ENCODE peak calls at places on chromosomes 2 and 18, in eight cellular contexts. One of them, this sample, is unnamed.

GRCh38 chr18:32308493-32309120 is 118.8 kb downstream of the MEP1B start:
- DNase-seq in NCI-H1105: no peak
- DNase-seq in fibroblast of gingiva: peak; percentile 71
- DNase-seq in HCEC 1CT: peak; percentile 88
- DNase-seq in Right ventricle myocardium superior: no peak
- DNase-seq in stimulated activated naive CD4-positive, alpha-beta T cell: no peak
- DNase-seq in activated CD8-positive, alpha-beta memory T cell treated with anti-CD3 and anti-CD28 coated beads, Interleukin-2, amount 50 U/mL, for 4 hours: no peak
- DNase-seq in Karpas-422: no peak
- DNase-seq in this sample: peak; percentile 4

GRCh38 chr2:72989770-72990556 is 72.6 kb downstream of the EMX1 start:
- DNase-seq in NCI-H1105: no peak
- DNase-seq in fibroblast of gingiva: peak; percentile 44
- DNase-seq in HCEC 1CT: no peak
- DNase-seq in Right ventricle myocardium superior: peak; percentile 63
- DNase-seq in stimulated activated naive CD4-positive, alpha-beta T cell: no peak
- DNase-seq in activated CD8-positive, alpha-beta memory T cell treated with anti-CD3 and anti-CD28 coated beads, Interleukin-2, amount 50 U/mL, for 4 hours: no peak
- DNase-seq in Karpas-422: no peak
- DNase-seq in this sample: no peak

GRCh38 chr2:42008241-42008911 is 39.4 kb upstream of the PKDCC start:
- DNase-seq in NCI-H1105: no peak
- DNase-seq in fibroblast of gingiva: peak; percentile 15
- DNase-seq in HCEC 1CT: peak; percentile 12
- DNase-seq in Right ventricle myocardium superior: no peak
- DNase-seq in stimulated activated naive CD4-positive, alpha-beta T cell: no peak
- DNase-seq in activated CD8-positive, alpha-beta memory T cell treated with anti-CD3 and anti-CD28 coated beads, Interleukin-2, amount 50 U/mL, for 4 hours: no peak
- DNase-seq in Karpas-422: no peak
- DNase-seq in this sample: no peak

GRCh38 chr18:59268722-59269562 is 4.3 kb downstream of the RAX start:
- DNase-seq in NCI-H1105: peak; percentile 41
- DNase-seq in fibroblast of gingiva: no peak
- DNase-seq in HCEC 1CT: no peak
- DNase-seq in Right ventricle myocardium superior: no peak
- DNase-seq in stimulated activated naive CD4-positive, alpha-beta T cell: no peak
- DNase-seq in activated CD8-positive, alpha-beta memory T cell treated with anti-CD3 and anti-CD28 coated beads, Interleukin-2, amount 50 U/mL, for 4 hours: no peak
- DNase-seq in Karpas-422: no peak
- DNase-seq in this sample: peak; percentile 3

GRCh38 chr2:207903236-207903635 is 122.1 kb downstream of the PLEKHM3 start:
- DNase-seq in NCI-H1105: no peak
- DNase-seq in fibroblast of gingiva: no peak
- DNase-seq in HCEC 1CT: no peak
- DNase-seq in Right ventricle myocardium superior: no peak
- DNase-seq in stimulated activated naive CD4-positive, alpha-beta T cell: no peak
- DNase-seq in activated CD8-positive, alpha-beta memory T cell treated with anti-CD3 and anti-CD28 coated beads, Interleukin-2, amount 50 U/mL, for 4 hours: no peak
- DNase-seq in Karpas-422: no peak
- DNase-seq in this sample: no peak

GRCh38 chr2:85785027-85785822 is 31.4 kb downstream of the ATOH8 start:
- DNase-seq in NCI-H1105: no peak
- DNase-seq in fibroblast of gingiva: peak; percentile 80
- DNase-seq in HCEC 1CT: peak; percentile 12
- DNase-seq in Right ventricle myocardium superior: no peak
- DNase-seq in stimulated activated naive CD4-positive, alpha-beta T cell: no peak
- DNase-seq in activated CD8-positive, alpha-beta memory T cell treated with anti-CD3 and anti-CD28 coated beads, Interleukin-2, amount 50 U/mL, for 4 hours: no peak
- DNase-seq in Karpas-422: no peak
- DNase-seq in this sample: no peak

GRCh38 chr2:48728827-48729226 is 26.7 kb downstream of the LHCGR start:
- DNase-seq in NCI-H1105: peak; percentile 63
- DNase-seq in fibroblast of gingiva: no peak
- DNase-seq in HCEC 1CT: no peak
- DNase-seq in Right ventricle myocardium superior: no peak
- DNase-seq in stimulated activated naive CD4-positive, alpha-beta T cell: no peak
- DNase-seq in activated CD8-positive, alpha-beta memory T cell treated with anti-CD3 and anti-CD28 coated beads, Interleukin-2, amount 50 U/mL, for 4 hours: no peak
- DNase-seq in Karpas-422: no peak
- DNase-seq in this sample: no peak

GRCh38 chr2:11270891-11271290 is 73.5 kb downstream of the ROCK2 start:
- DNase-seq in NCI-H1105: no peak
- DNase-seq in fibroblast of gingiva: peak; percentile 34
- DNase-seq in HCEC 1CT: peak; percentile 56
- DNase-seq in Right ventricle myocardium superior: no peak
- DNase-seq in stimulated activated naive CD4-positive, alpha-beta T cell: no peak
- DNase-seq in activated CD8-positive, alpha-beta memory T cell treated with anti-CD3 and anti-CD28 coated beads, Interleukin-2, amount 50 U/mL, for 4 hours: no peak
- DNase-seq in Karpas-422: no peak
- DNase-seq in this sample: no peak

GRCh38 chr18:3152294-3152693 is 67.5 kb downstream of the MYOM1 start:
- DNase-seq in NCI-H1105: no peak
- DNase-seq in fibroblast of gingiva: no peak
- DNase-seq in HCEC 1CT: no peak
- DNase-seq in Right ventricle myocardium superior: no peak
- DNase-seq in stimulated activated naive CD4-positive, alpha-beta T cell: no peak
- DNase-seq in activated CD8-positive, alpha-beta memory T cell treated with anti-CD3 and anti-CD28 coated beads, Interleukin-2, amount 50 U/mL, for 4 hours: no peak
- DNase-seq in Karpas-422: no peak
- DNase-seq in this sample: no peak

GRCh38 chr2:86476092-86476491 is 34.9 kb downstream of the KDM3A start:
- DNase-seq in NCI-H1105: no peak
- DNase-seq in fibroblast of gingiva: peak; percentile 62
- DNase-seq in HCEC 1CT: peak; percentile 37
- DNase-seq in Right ventricle myocardium superior: no peak
- DNase-seq in stimulated activated naive CD4-positive, alpha-beta T cell: no peak
- DNase-seq in activated CD8-positive, alpha-beta memory T cell treated with anti-CD3 and anti-CD28 coated beads, Interleukin-2, amount 50 U/mL, for 4 hours: no peak
- DNase-seq in Karpas-422: no peak
- DNase-seq in this sample: no peak

GRCh38 chr2:86366651-86367500 is 29.4 kb upstream of the REEP1 start:
- DNase-seq in NCI-H1105: no peak
- DNase-seq in fibroblast of gingiva: no peak
- DNase-seq in HCEC 1CT: no peak
- DNase-seq in Right ventricle myocardium superior: no peak
- DNase-seq in stimulated activated naive CD4-positive, alpha-beta T cell: no peak
- DNase-seq in activated CD8-positive, alpha-beta memory T cell treated with anti-CD3 and anti-CD28 coated beads, Interleukin-2, amount 50 U/mL, for 4 hours: no peak
- DNase-seq in Karpas-422: no peak
- DNase-seq in this sample: no peak

GRCh38 chr2:20071397-20072383 is 20.3 kb upstream of the LAPTM4A start:
- DNase-seq in NCI-H1105: no peak
- DNase-seq in fibroblast of gingiva: peak; percentile 97
- DNase-seq in HCEC 1CT: peak; percentile 97
- DNase-seq in Right ventricle myocardium superior: peak; percentile 82
- DNase-seq in stimulated activated naive CD4-positive, alpha-beta T cell: no peak
- DNase-seq in activated CD8-positive, alpha-beta memory T cell treated with anti-CD3 and anti-CD28 coated beads, Interleukin-2, amount 50 U/mL, for 4 hours: no peak
- DNase-seq in Karpas-422: no peak
- DNase-seq in this sample: no peak

GRCh38 chr2:124915567-124915966 is 890.5 kb downstream of the CNTNAP5 start:
- DNase-seq in NCI-H1105: no peak
- DNase-seq in fibroblast of gingiva: no peak
- DNase-seq in HCEC 1CT: no peak
- DNase-seq in Right ventricle myocardium superior: no peak
- DNase-seq in stimulated activated naive CD4-positive, alpha-beta T cell: no peak
- DNase-seq in activated CD8-positive, alpha-beta memory T cell treated with anti-CD3 and anti-CD28 coated beads, Interleukin-2, amount 50 U/mL, for 4 hours: no peak
- DNase-seq in Karpas-422: peak; percentile 54
- DNase-seq in this sample: no peak

GRCh38 chr2:231222318-231223000 is 24.0 kb downstream of the ARMC9 start:
- DNase-seq in NCI-H1105: no peak
- DNase-seq in fibroblast of gingiva: peak; percentile 78
- DNase-seq in HCEC 1CT: peak; percentile 73
- DNase-seq in Right ventricle myocardium superior: no peak
- DNase-seq in stimulated activated naive CD4-positive, alpha-beta T cell: no peak
- DNase-seq in activated CD8-positive, alpha-beta memory T cell treated with anti-CD3 and anti-CD28 coated beads, Interleukin-2, amount 50 U/mL, for 4 hours: no peak
- DNase-seq in Karpas-422: no peak
- DNase-seq in this sample: no peak